ENCODE peak calls at places on chromosome 12, in eight cellular contexts. One of them, this sample, is unnamed.

GRCh38 chr12:92905258-92905810 is 23.8 kb downstream of the EEA1 start:
- DNase-seq in stimulated activated CD4-positive, alpha-beta T cell treated with anti-CD3 and anti-CD28 coated beads, Interleukin-4, amount 100 ng/mL, for 4 hours: no peak
- DNase-seq in esophagus squamous epithelium: no peak
- DNase-seq in RKO: no peak
- DNase-seq in Right ventricle myocardium inferior: no peak
- DNase-seq in NCI-H1436: no peak
- DNase-seq in HTR-8/SVneo: no peak
- DNase-seq in AML-193: no peak
- DNase-seq in this sample: no peak

GRCh38 chr12:75489613-75490210 is 9.2 kb downstream of the GLIPR1 start:
- DNase-seq in NCI-H1436: no peak
- DNase-seq in esophagus squamous epithelium: no peak
- DNase-seq in HTR-8/SVneo: no peak
- DNase-seq in RKO: peak; percentile 90
- DNase-seq in Right ventricle myocardium inferior: no peak
- DNase-seq in AML-193: no peak
- DNase-seq in stimulated activated CD4-positive, alpha-beta T cell treated with anti-CD3 and anti-CD28 coated beads, Interleukin-4, amount 100 ng/mL, for 4 hours: peak; percentile 43
- DNase-seq in this sample: no peak

GRCh38 chr12:89356069-89356665 is 3.9 kb upstream of the DUSP6 start:
- DNase-seq in stimulated activated CD4-positive, alpha-beta T cell treated with anti-CD3 and anti-CD28 coated beads, Interleukin-4, amount 100 ng/mL, for 4 hours: no peak
- DNase-seq in HTR-8/SVneo: no peak
- DNase-seq in esophagus squamous epithelium: no peak
- DNase-seq in RKO: no peak
- DNase-seq in Right ventricle myocardium inferior: no peak
- DNase-seq in AML-193: no peak
- DNase-seq in NCI-H1436: no peak
- DNase-seq in this sample: no peak

GRCh38 chr12:95412826-95413311 is 61.1 kb upstream of the METAP2 start:
- DNase-seq in HTR-8/SVneo: peak; percentile 64
- DNase-seq in stimulated activated CD4-positive, alpha-beta T cell treated with anti-CD3 and anti-CD28 coated beads, Interleukin-4, amount 100 ng/mL, for 4 hours: no peak
- DNase-seq in esophagus squamous epithelium: no peak
- DNase-seq in NCI-H1436: no peak
- DNase-seq in AML-193: no peak
- DNase-seq in RKO: peak; percentile 67
- DNase-seq in Right ventricle myocardium inferior: no peak
- DNase-seq in this sample: no peak

GRCh38 chr12:31232361-31232965 is 93.5 kb downstream of the SINHCAF start:
- DNase-seq in RKO: no peak
- DNase-seq in HTR-8/SVneo: no peak
- DNase-seq in NCI-H1436: no peak
- DNase-seq in AML-193: no peak
- DNase-seq in esophagus squamous epithelium: no peak
- DNase-seq in Right ventricle myocardium inferior: no peak
- DNase-seq in stimulated activated CD4-positive, alpha-beta T cell treated with anti-CD3 and anti-CD28 coated beads, Interleukin-4, amount 100 ng/mL, for 4 hours: no peak
- DNase-seq in this sample: no peak

GRCh38 chr12:59322473-59322872 is 273.4 kb upstream of the SLC16A7 start:
- DNase-seq in AML-193: no peak
- DNase-seq in Right ventricle myocardium inferior: no peak
- DNase-seq in RKO: no peak
- DNase-seq in NCI-H1436: no peak
- DNase-seq in stimulated activated CD4-positive, alpha-beta T cell treated with anti-CD3 and anti-CD28 coated beads, Interleukin-4, amount 100 ng/mL, for 4 hours: no peak
- DNase-seq in esophagus squamous epithelium: no peak
- DNase-seq in HTR-8/SVneo: no peak
- DNase-seq in this sample: no peak

GRCh38 chr12:89376844-89377243 is 24.5 kb upstream of the DUSP6 start:
- DNase-seq in NCI-H1436: no peak
- DNase-seq in esophagus squamous epithelium: no peak
- DNase-seq in HTR-8/SVneo: no peak
- DNase-seq in Right ventricle myocardium inferior: no peak
- DNase-seq in AML-193: no peak
- DNase-seq in RKO: no peak
- DNase-seq in stimulated activated CD4-positive, alpha-beta T cell treated with anti-CD3 and anti-CD28 coated beads, Interleukin-4, amount 100 ng/mL, for 4 hours: no peak
- DNase-seq in this sample: no peak

GRCh38 chr12:123027726-123028445 is 47.4 kb downstream of the ARL6IP4 start:
- DNase-seq in esophagus squamous epithelium: no peak
- DNase-seq in NCI-H1436: no peak
- DNase-seq in HTR-8/SVneo: no peak
- DNase-seq in AML-193: no peak
- DNase-seq in stimulated activated CD4-positive, alpha-beta T cell treated with anti-CD3 and anti-CD28 coated beads, Interleukin-4, amount 100 ng/mL, for 4 hours: no peak
- DNase-seq in RKO: no peak
- DNase-seq in Right ventricle myocardium inferior: no peak
- DNase-seq in this sample: peak; percentile 55

GRCh38 chr12:11576104-11576503 is 73.4 kb upstream of the ETV6 start:
- DNase-seq in RKO: no peak
- DNase-seq in NCI-H1436: no peak
- DNase-seq in stimulated activated CD4-positive, alpha-beta T cell treated with anti-CD3 and anti-CD28 coated beads, Interleukin-4, amount 100 ng/mL, for 4 hours: no peak
- DNase-seq in HTR-8/SVneo: no peak
- DNase-seq in Right ventricle myocardium inferior: no peak
- DNase-seq in esophagus squamous epithelium: no peak
- DNase-seq in AML-193: peak; percentile 64
- DNase-seq in this sample: no peak

GRCh38 chr12:20174776-20175175 is 193.6 kb upstream of the PDE3A start:
- DNase-seq in AML-193: no peak
- DNase-seq in HTR-8/SVneo: no peak
- DNase-seq in RKO: no peak
- DNase-seq in NCI-H1436: no peak
- DNase-seq in stimulated activated CD4-positive, alpha-beta T cell treated with anti-CD3 and anti-CD28 coated beads, Interleukin-4, amount 100 ng/mL, for 4 hours: no peak
- DNase-seq in esophagus squamous epithelium: no peak
- DNase-seq in Right ventricle myocardium inferior: no peak
- DNase-seq in this sample: no peak

GRCh38 chr12:94247256-94247655 is 98.9 kb downstream of the PLXNC1 start:
- DNase-seq in AML-193: no peak
- DNase-seq in stimulated activated CD4-positive, alpha-beta T cell treated with anti-CD3 and anti-CD28 coated beads, Interleukin-4, amount 100 ng/mL, for 4 hours: no peak
- DNase-seq in NCI-H1436: no peak
- DNase-seq in HTR-8/SVneo: no peak
- DNase-seq in Right ventricle myocardium inferior: no peak
- DNase-seq in esophagus squamous epithelium: no peak
- DNase-seq in RKO: no peak
- DNase-seq in this sample: no peak

GRCh38 chr12:124940393-124941169 is 26.1 kb upstream of the UBC start:
- DNase-seq in NCI-H1436: no peak
- DNase-seq in stimulated activated CD4-positive, alpha-beta T cell treated with anti-CD3 and anti-CD28 coated beads, Interleukin-4, amount 100 ng/mL, for 4 hours: peak; percentile 83
- DNase-seq in AML-193: no peak
- DNase-seq in HTR-8/SVneo: peak; percentile 92
- DNase-seq in RKO: peak; percentile 98
- DNase-seq in esophagus squamous epithelium: no peak
- DNase-seq in Right ventricle myocardium inferior: peak; percentile 94
- DNase-seq in this sample: peak; percentile 95

GRCh38 chr12:59149995-59150642 is 229.8 kb upstream of the LRIG3 start:
- DNase-seq in HTR-8/SVneo: peak; percentile 39
- DNase-seq in esophagus squamous epithelium: no peak
- DNase-seq in NCI-H1436: peak; percentile 81
- DNase-seq in AML-193: peak; percentile 70
- DNase-seq in Right ventricle myocardium inferior: no peak
- DNase-seq in stimulated activated CD4-positive, alpha-beta T cell treated with anti-CD3 and anti-CD28 coated beads, Interleukin-4, amount 100 ng/mL, for 4 hours: no peak
- DNase-seq in RKO: peak; percentile 90
- DNase-seq in this sample: no peak

GRCh38 chr12:77324763-77325468 is 259.5 kb upstream of the E2F7 start:
- DNase-seq in HTR-8/SVneo: peak; percentile 63
- DNase-seq in esophagus squamous epithelium: no peak
- DNase-seq in NCI-H1436: peak; percentile 72
- DNase-seq in RKO: peak; percentile 62
- DNase-seq in AML-193: peak; percentile 18
- DNase-seq in Right ventricle myocardium inferior: peak; percentile 86
- DNase-seq in stimulated activated CD4-positive, alpha-beta T cell treated with anti-CD3 and anti-CD28 coated beads, Interleukin-4, amount 100 ng/mL, for 4 hours: no peak
- DNase-seq in this sample: peak; percentile 82

GRCh38 chr12:7588703-7589329 is 76.9 kb downstream of the APOBEC1 start:
- DNase-seq in HTR-8/SVneo: peak; percentile 64
- DNase-seq in AML-193: peak; percentile 78
- DNase-seq in Right ventricle myocardium inferior: no peak
- DNase-seq in stimulated activated CD4-positive, alpha-beta T cell treated with anti-CD3 and anti-CD28 coated beads, Interleukin-4, amount 100 ng/mL, for 4 hours: peak; percentile 16
- DNase-seq in NCI-H1436: no peak
- DNase-seq in esophagus squamous epithelium: no peak
- DNase-seq in RKO: peak; percentile 77
- DNase-seq in this sample: no peak

GRCh38 chr12:116693259-116694227 is 44.3 kb downstream of the SPRING1 start:
- DNase-seq in Right ventricle myocardium inferior: peak; percentile 50
- DNase-seq in RKO: no peak
- DNase-seq in stimulated activated CD4-positive, alpha-beta T cell treated with anti-CD3 and anti-CD28 coated beads, Interleukin-4, amount 100 ng/mL, for 4 hours: no peak
- DNase-seq in AML-193: no peak
- DNase-seq in esophagus squamous epithelium: no peak
- DNase-seq in HTR-8/SVneo: no peak
- DNase-seq in NCI-H1436: peak; percentile 77
- DNase-seq in this sample: no peak

GRCh38 chr12:95774311-95775045 is 16.1 kb downstream of the NTN4 start:
- DNase-seq in stimulated activated CD4-positive, alpha-beta T cell treated with anti-CD3 and anti-CD28 coated beads, Interleukin-4, amount 100 ng/mL, for 4 hours: no peak
- DNase-seq in Right ventricle myocardium inferior: no peak
- DNase-seq in AML-193: no peak
- DNase-seq in esophagus squamous epithelium: no peak
- DNase-seq in HTR-8/SVneo: no peak
- DNase-seq in NCI-H1436: no peak
- DNase-seq in RKO: no peak
- DNase-seq in this sample: no peak

GRCh38 chr12:21696603-21697002 is 39.0 kb upstream of the LDHB start:
- DNase-seq in Right ventricle myocardium inferior: no peak
- DNase-seq in RKO: no peak
- DNase-seq in HTR-8/SVneo: no peak
- DNase-seq in AML-193: no peak
- DNase-seq in NCI-H1436: no peak
- DNase-seq in esophagus squamous epithelium: no peak
- DNase-seq in stimulated activated CD4-positive, alpha-beta T cell treated with anti-CD3 and anti-CD28 coated beads, Interleukin-4, amount 100 ng/mL, for 4 hours: no peak
- DNase-seq in this sample: no peak

GRCh38 chr12:49054096-49054495 is 6.5 kb downstream of the KMT2D start:
- DNase-seq in RKO: no peak
- DNase-seq in stimulated activated CD4-positive, alpha-beta T cell treated with anti-CD3 and anti-CD28 coated beads, Interleukin-4, amount 100 ng/mL, for 4 hours: no peak
- DNase-seq in AML-193: no peak
- DNase-seq in HTR-8/SVneo: no peak
- DNase-seq in NCI-H1436: no peak
- DNase-seq in Right ventricle myocardium inferior: no peak
- DNase-seq in esophagus squamous epithelium: no peak
- DNase-seq in this sample: peak; percentile 45

GRCh38 chr12:75542942-75543341 is 31.5 kb upstream of the KRR1 start:
- DNase-seq in AML-193: no peak
- DNase-seq in HTR-8/SVneo: no peak
- DNase-seq in NCI-H1436: no peak
- DNase-seq in esophagus squamous epithelium: no peak
- DNase-seq in RKO: no peak
- DNase-seq in stimulated activated CD4-positive, alpha-beta T cell treated with anti-CD3 and anti-CD28 coated beads, Interleukin-4, amount 100 ng/mL, for 4 hours: no peak
- DNase-seq in Right ventricle myocardium inferior: no peak
- DNase-seq in this sample: no peak

GRCh38 chr12:88299567-88300101 is 157.5 kb downstream of the TMTC3 start:
- DNase-seq in stimulated activated CD4-positive, alpha-beta T cell treated with anti-CD3 and anti-CD28 coated beads, Interleukin-4, amount 100 ng/mL, for 4 hours: no peak
- DNase-seq in esophagus squamous epithelium: no peak
- DNase-seq in RKO: peak; percentile 75
- DNase-seq in AML-193: no peak
- DNase-seq in Right ventricle myocardium inferior: no peak
- DNase-seq in NCI-H1436: no peak
- DNase-seq in HTR-8/SVneo: peak; percentile 44
- DNase-seq in this sample: no peak

GRCh38 chr12:55973598-55974307 is at the start of gene RAB5B:
- DNase-seq in stimulated activated CD4-positive, alpha-beta T cell treated with anti-CD3 and anti-CD28 coated beads, Interleukin-4, amount 100 ng/mL, for 4 hours: peak; percentile 99
- DNase-seq in esophagus squamous epithelium: peak; percentile 99
- DNase-seq in RKO: peak; percentile 100
- DNase-seq in HTR-8/SVneo: peak; percentile 97
- DNase-seq in NCI-H1436: peak; percentile 100
- DNase-seq in AML-193: peak; percentile 100
- DNase-seq in Right ventricle myocardium inferior: peak; percentile 99
- DNase-seq in this sample: peak; percentile 100

GRCh38 chr12:89280833-89281533 is 71.3 kb downstream of the DUSP6 start:
- DNase-seq in RKO: no peak
- DNase-seq in stimulated activated CD4-positive, alpha-beta T cell treated with anti-CD3 and anti-CD28 coated beads, Interleukin-4, amount 100 ng/mL, for 4 hours: no peak
- DNase-seq in esophagus squamous epithelium: no peak
- DNase-seq in Right ventricle myocardium inferior: no peak
- DNase-seq in NCI-H1436: no peak
- DNase-seq in HTR-8/SVneo: no peak
- DNase-seq in AML-193: peak; percentile 87
- DNase-seq in this sample: peak; percentile 39

GRCh38 chr12:108568653-108569154 is 6.3 kb downstream of the ISCU start:
- DNase-seq in esophagus squamous epithelium: no peak
- DNase-seq in stimulated activated CD4-positive, alpha-beta T cell treated with anti-CD3 and anti-CD28 coated beads, Interleukin-4, amount 100 ng/mL, for 4 hours: peak; percentile 57
- DNase-seq in RKO: no peak
- DNase-seq in HTR-8/SVneo: no peak
- DNase-seq in NCI-H1436: no peak
- DNase-seq in AML-193: no peak
- DNase-seq in Right ventricle myocardium inferior: no peak
- DNase-seq in this sample: no peak

GRCh38 chr12:48824112-48824511 is 5.8 kb downstream of the CACNB3 start:
- DNase-seq in esophagus squamous epithelium: no peak
- DNase-seq in Right ventricle myocardium inferior: no peak
- DNase-seq in RKO: no peak
- DNase-seq in NCI-H1436: no peak
- DNase-seq in AML-193: no peak
- DNase-seq in stimulated activated CD4-positive, alpha-beta T cell treated with anti-CD3 and anti-CD28 coated beads, Interleukin-4, amount 100 ng/mL, for 4 hours: no peak
- DNase-seq in HTR-8/SVneo: no peak
- DNase-seq in this sample: no peak